ENCODE peak calls at places on chromosomes 11 and 22, in ten cellular contexts. M, I, C, H, Q, J, Y, U, B and V are unnamed samples.

GRCh38 chr11:117097567-117098268 is 510 bp downstream of the SIK3 start:
- DNase-seq in Q (peak; percentile 38), M (peak; percentile 69), U (no peak), I (no peak), B (no peak), Y (peak; percentile 42), C (peak; percentile 58), H (no peak), J (peak; percentile 22), V (no peak)

GRCh38 chr11:94754819-94755218 is 13.3 kb upstream of the AMOTL1 start:
- DNase-seq in Q (no peak), C (no peak), B (no peak), J (no peak), U (no peak), Y (no peak), H (no peak), I (no peak), M (no peak), V (no peak)

GRCh38 chr11:4644233-4644632 is 451 bp downstream of the OR51E1 start:
- DNase-seq in B (no peak), Y (no peak), I (no peak), H (no peak), C (no peak), Q (no peak), J (no peak), U (no peak), M (no peak), V (no peak)

GRCh38 chr11:101523634-101524260 is 60.1 kb downstream of the TRPC6 start:
- DNase-seq in C (no peak), Y (no peak), Q (no peak), J (no peak), U (no peak), M (no peak), H (no peak), B (no peak), I (no peak), V (no peak)

GRCh38 chr11:20030472-20030871 is 129.8 kb downstream of the DBX1 start:
- DNase-seq in J (no peak), H (no peak), I (no peak), B (no peak), Q (no peak), M (no peak), Y (no peak), C (no peak), U (no peak), V (no peak)

GRCh38 chr11:94954753-94955152 is 18.6 kb downstream of the CWC15 start:
- DNase-seq in B (no peak), U (no peak), I (no peak), J (no peak), H (no peak), Q (no peak), C (no peak), M (no peak), Y (no peak), V (no peak)

GRCh38 chr11:119472856-119473222 is 49.9 kb upstream of the THY1 start:
- DNase-seq in J (no peak), I (no peak), H (no peak), Y (no peak), M (no peak), B (no peak), U (no peak), Q (no peak), C (no peak), V (no peak)

GRCh38 chr11:78149646-78150045 is 10.2 kb upstream of the ALG8 start:
- DNase-seq in C (no peak), I (peak; percentile 56), Q (peak; percentile 65), J (no peak), U (peak; percentile 28), Y (no peak), H (peak; percentile 72), M (no peak), B (no peak), V (peak; percentile 47)

GRCh38 chr11:123561046-123561781 is 93.2 kb downstream of the SCN3B start:
- DNase-seq in U (no peak), B (no peak), C (peak; percentile 34), M (peak; percentile 56), Y (peak; percentile 51), I (peak; percentile 38), J (no peak), Q (no peak), H (peak; percentile 32), V (no peak)

GRCh38 chr22:40666151-40666848 is 13.0 kb upstream of the MCHR1 start:
- DNase-seq in C (no peak), H (no peak), B (no peak), Q (peak; percentile 72), I (no peak), M (peak; percentile 52), J (no peak), Y (peak; percentile 61), U (peak; percentile 84), V (no peak)

GRCh38 chr11:58922475-58922874 is 16.8 kb upstream of the GLYATL1 start:
- DNase-seq in U (no peak), I (no peak), H (no peak), J (no peak), B (no peak), Y (no peak), Q (no peak), C (no peak), M (no peak), V (no peak)

GRCh38 chr11:75275581-75275980 is 35.0 kb downstream of the TPBGL start:
- DNase-seq in M (peak; percentile 63), B (no peak), I (no peak), U (no peak), H (no peak), Y (peak; percentile 38), Q (peak; percentile 70), J (peak; percentile 40), C (no peak), V (no peak)

GRCh38 chr11:122085712-122086111 is 30.3 kb downstream of the BLID start:
- DNase-seq in J (no peak), M (no peak), Q (no peak), I (no peak), H (no peak), U (no peak), B (no peak), Y (no peak), C (no peak), V (no peak)

GRCh38 chr22:29225422-29226090 is 19.9 kb downstream of the EMID1 start:
- DNase-seq in H (no peak), Q (peak; percentile 65), I (no peak), J (no peak), M (peak; percentile 79), Y (peak; percentile 64), B (no peak), C (no peak), U (no peak), V (no peak)